ENCODE peak calls at places on chromosomes 5 and 9, in seven cellular contexts. Y is IMR-90, X is AG09319, D is T-cell, A is heart left ventricle, E is epithelial cell of prostate, V is iPS-NIHi11. B is an unnamed sample.

GRCh38 chr9:110125207-110125751 is 82.7 kb downstream of the C9orf152 start:
- DNase-seq in Y (peak), X (no peak), D (no peak), A (peak), E (no peak), V (peak), B (peak)

GRCh38 chr9:101465330-101465915 is 29.8 kb upstream of the ALDOB start:
- DNase-seq in Y (peak), X (peak), D (no peak), A (peak), E (no peak), V (peak), B (no peak)

GRCh38 chr9:128969491-128969890 is 22.0 kb downstream of the NUP188 start:
- DNase-seq in Y (peak), X (no peak), D (no peak), A (no peak), E (no peak), V (no peak), B (no peak)

GRCh38 chr9:6896562-6896961 is 138.8 kb downstream of the KDM4C start:
- DNase-seq in Y (peak), X (no peak), D (no peak), A (no peak), E (no peak), V (no peak), B (no peak)

GRCh38 chr9:95207403-95207802 is 110.1 kb downstream of the FANCC start:
- DNase-seq in Y (no peak), X (no peak), D (no peak), A (no peak), E (no peak), V (no peak), B (no peak)

GRCh38 chr9:114125614-114126013 is 26.5 kb upstream of the KIF12 start:
- DNase-seq in Y (no peak), X (no peak), D (no peak), A (no peak), E (no peak), V (no peak), B (no peak)

GRCh38 chr5:154949758-154950157 is 8.9 kb downstream of the MRPL22 start:
- DNase-seq in Y (no peak), X (no peak), D (no peak), A (no peak), E (no peak), V (no peak), B (no peak)

GRCh38 chr9:127965953-127966352 is 14.8 kb downstream of the EEIG1 start:
- DNase-seq in Y (no peak), X (no peak), D (no peak), A (no peak), E (no peak), V (no peak), B (no peak)

GRCh38 chr5:63050916-63051315 is 472.3 kb downstream of the LRRC70 start:
- DNase-seq in Y (no peak), X (no peak), D (no peak), A (no peak), E (no peak), V (no peak), B (no peak)

GRCh38 chr9:35695801-35696420 is 6.2 kb upstream of the TPM2 start:
- DNase-seq in Y (peak), X (no peak), D (no peak), A (peak), E (no peak), V (no peak), B (no peak)

GRCh38 chr5:60595183-60595582 is 104.8 kb downstream of the DEPDC1B start:
- DNase-seq in Y (no peak), X (no peak), D (no peak), A (no peak), E (no peak), V (no peak), B (no peak)

GRCh38 chr9:107513464-107514092 is 24.0 kb upstream of the KLF4 start:
- DNase-seq in Y (no peak), X (no peak), D (no peak), A (no peak), E (no peak), V (no peak), B (no peak)

GRCh38 chr9:108812388-108812787 is 43.4 kb downstream of the ACTL7B start:
- DNase-seq in Y (no peak), X (no peak), D (no peak), A (no peak), E (no peak), V (no peak), B (no peak)

GRCh38 chr5:42423285-42424152 is at the start of gene GHR:
- DNase-seq in Y (peak), X (peak), D (no peak), A (peak), E (peak), V (peak), B (peak)

GRCh38 chr5:137206030-137206715 is 293.0 kb downstream of the SPOCK1 start:
- DNase-seq in Y (peak), X (no peak), D (no peak), A (no peak), E (no peak), V (no peak), B (no peak)

GRCh38 chr5:161311141-161311708 is 235.3 kb downstream of the GABRB2 start:
- DNase-seq in Y (no peak), X (no peak), D (no peak), A (no peak), E (no peak), V (no peak), B (no peak)

GRCh38 chr9:135297716-135298075 is 181.9 kb upstream of the PPP1R26 start:
- DNase-seq in Y (no peak), X (no peak), D (no peak), A (no peak), E (no peak), V (no peak), B (no peak)

GRCh38 chr5:39006650-39007049 is 67.5 kb downstream of the RICTOR start:
- DNase-seq in Y (no peak), X (no peak), D (no peak), A (no peak), E (no peak), V (no peak), B (no peak)

GRCh38 chr5:172860520-172861443 is 26.7 kb downstream of the ERGIC1 start:
- DNase-seq in Y (peak), X (no peak), D (no peak), A (peak), E (no peak), V (no peak), B (no peak)

GRCh38 chr5:179368806-179369529 is 23.7 kb upstream of the ADAMTS2 start:
- DNase-seq in Y (no peak), X (no peak), D (no peak), A (no peak), E (no peak), V (no peak), B (no peak)

GRCh38 chr9:14303526-14303925 is 10.4 kb downstream of the NFIB start:
- DNase-seq in Y (no peak), X (no peak), D (no peak), A (no peak), E (no peak), V (no peak), B (no peak)

GRCh38 chr5:125595095-125595494 is 828.1 kb upstream of the GRAMD2B start:
- DNase-seq in Y (peak), X (no peak), D (no peak), A (peak), E (no peak), V (no peak), B (no peak)

B was measured in brain pericyte.